ENCODE peak calls at places on chromosomes 13 and 19, in five cellular contexts. One of them, this sample, is unnamed.

GRCh38 chr19:42455621-42456081 is 12.9 kb upstream of the CXCL17 start:
- ATAC-seq in Panc1: no peak
- ATAC-seq in left lung: peak; percentile 83
- ATAC-seq in upper lobe of left lung: peak; percentile 48
- ATAC-seq in upper lobe of right lung: peak; percentile 83
- ATAC-seq in this sample: no peak

GRCh38 chr19:3682741-3683404 is 17.4 kb downstream of the PIP5K1C start:
- ATAC-seq in Panc1: no peak
- ATAC-seq in left lung: no peak
- ATAC-seq in upper lobe of left lung: no peak
- ATAC-seq in upper lobe of right lung: no peak
- ATAC-seq in this sample: peak; percentile 57

GRCh38 chr19:40570313-40571004 is 6.2 kb upstream of the SHKBP1 start:
- ATAC-seq in Panc1: peak; percentile 95
- ATAC-seq in left lung: peak; percentile 98
- ATAC-seq in upper lobe of left lung: peak; percentile 99
- ATAC-seq in upper lobe of right lung: peak; percentile 98
- ATAC-seq in this sample: peak; percentile 94

GRCh38 chr13:33252103-33252502 is 33.5 kb downstream of the STARD13 start:
- ATAC-seq in Panc1: no peak
- ATAC-seq in left lung: no peak
- ATAC-seq in upper lobe of left lung: no peak
- ATAC-seq in upper lobe of right lung: peak; percentile 17
- ATAC-seq in this sample: no peak

GRCh38 chr13:81395368-81395767 is 1054.4 kb upstream of the SPRY2 start:
- ATAC-seq in Panc1: no peak
- ATAC-seq in left lung: no peak
- ATAC-seq in upper lobe of left lung: no peak
- ATAC-seq in upper lobe of right lung: no peak
- ATAC-seq in this sample: no peak

GRCh38 chr13:97492684-97493371 is 58.9 kb downstream of the RAP2A start:
- ATAC-seq in Panc1: no peak
- ATAC-seq in left lung: no peak
- ATAC-seq in upper lobe of left lung: no peak
- ATAC-seq in upper lobe of right lung: no peak
- ATAC-seq in this sample: no peak

GRCh38 chr13:81001828-81002385 is 661.0 kb upstream of the SPRY2 start:
- ATAC-seq in Panc1: no peak
- ATAC-seq in left lung: no peak
- ATAC-seq in upper lobe of left lung: no peak
- ATAC-seq in upper lobe of right lung: no peak
- ATAC-seq in this sample: no peak

GRCh38 chr19:50311723-50312635 is 17.2 kb downstream of the KCNC3 start:
- ATAC-seq in Panc1: peak; percentile 14
- ATAC-seq in left lung: peak; percentile 20
- ATAC-seq in upper lobe of left lung: no peak
- ATAC-seq in upper lobe of right lung: peak; percentile 10
- ATAC-seq in this sample: no peak

GRCh38 chr13:42891591-42891990 is 100.5 kb downstream of the EPSTI1 start:
- ATAC-seq in Panc1: no peak
- ATAC-seq in left lung: no peak
- ATAC-seq in upper lobe of left lung: no peak
- ATAC-seq in upper lobe of right lung: no peak
- ATAC-seq in this sample: no peak

GRCh38 chr13:27644302-27644701 is 22.6 kb downstream of the POLR1D start:
- ATAC-seq in Panc1: no peak
- ATAC-seq in left lung: peak; percentile 66
- ATAC-seq in upper lobe of left lung: no peak
- ATAC-seq in upper lobe of right lung: no peak
- ATAC-seq in this sample: no peak

GRCh38 chr13:45385912-45386311 is 32.3 kb downstream of the SLC25A30 start:
- ATAC-seq in Panc1: no peak
- ATAC-seq in left lung: no peak
- ATAC-seq in upper lobe of left lung: no peak
- ATAC-seq in upper lobe of right lung: no peak
- ATAC-seq in this sample: no peak

GRCh38 chr13:91323349-91323748 is 24.1 kb upstream of the MIR17HG start:
- ATAC-seq in Panc1: no peak
- ATAC-seq in left lung: no peak
- ATAC-seq in upper lobe of left lung: no peak
- ATAC-seq in upper lobe of right lung: no peak
- ATAC-seq in this sample: no peak

GRCh38 chr13:48853381-48854102 is 122.2 kb upstream of the FNDC3A start:
- ATAC-seq in Panc1: no peak
- ATAC-seq in left lung: no peak
- ATAC-seq in upper lobe of left lung: no peak
- ATAC-seq in upper lobe of right lung: no peak
- ATAC-seq in this sample: no peak

GRCh38 chr19:19871932-19872331 is 6.2 kb downstream of the ZNF253 start:
- ATAC-seq in Panc1: no peak
- ATAC-seq in left lung: no peak
- ATAC-seq in upper lobe of left lung: no peak
- ATAC-seq in upper lobe of right lung: no peak
- ATAC-seq in this sample: no peak

GRCh38 chr13:83829800-83830199 is 52.5 kb downstream of the SLITRK1 start:
- ATAC-seq in Panc1: no peak
- ATAC-seq in left lung: no peak
- ATAC-seq in upper lobe of left lung: no peak
- ATAC-seq in upper lobe of right lung: no peak
- ATAC-seq in this sample: no peak

GRCh38 chr19:5155586-5156210 is 184.9 kb downstream of the PTPRS start:
- ATAC-seq in Panc1: no peak
- ATAC-seq in left lung: no peak
- ATAC-seq in upper lobe of left lung: no peak
- ATAC-seq in upper lobe of right lung: no peak
- ATAC-seq in this sample: no peak

GRCh38 chr13:51097353-51098043 is 13.6 kb downstream of the C13orf42 start:
- ATAC-seq in Panc1: no peak
- ATAC-seq in left lung: no peak
- ATAC-seq in upper lobe of left lung: no peak
- ATAC-seq in upper lobe of right lung: no peak
- ATAC-seq in this sample: no peak

GRCh38 chr19:44757057-44757734 is 8.7 kb downstream of the BCL3 start:
- ATAC-seq in Panc1: peak; percentile 12
- ATAC-seq in left lung: no peak
- ATAC-seq in upper lobe of left lung: no peak
- ATAC-seq in upper lobe of right lung: peak; percentile 1
- ATAC-seq in this sample: peak; percentile 60

GRCh38 chr13:103757361-103757760 is 691.1 kb upstream of the SLC10A2 start:
- ATAC-seq in Panc1: no peak
- ATAC-seq in left lung: no peak
- ATAC-seq in upper lobe of left lung: no peak
- ATAC-seq in upper lobe of right lung: no peak
- ATAC-seq in this sample: no peak

GRCh38 chr19:57099199-57099661 is 20.6 kb upstream of the USP29 start:
- ATAC-seq in Panc1: peak; percentile 88
- ATAC-seq in left lung: peak; percentile 87
- ATAC-seq in upper lobe of left lung: peak; percentile 54
- ATAC-seq in upper lobe of right lung: peak; percentile 85
- ATAC-seq in this sample: peak; percentile 46

GRCh38 chr13:102609696-102610095 is 12.9 kb downstream of the TPP2 start:
- ATAC-seq in Panc1: no peak
- ATAC-seq in left lung: no peak
- ATAC-seq in upper lobe of left lung: no peak
- ATAC-seq in upper lobe of right lung: no peak
- ATAC-seq in this sample: no peak

GRCh38 chr13:102191951-102192461 is 209.8 kb downstream of the FGF14 start:
- ATAC-seq in Panc1: no peak
- ATAC-seq in left lung: peak; percentile 41
- ATAC-seq in upper lobe of left lung: no peak
- ATAC-seq in upper lobe of right lung: no peak
- ATAC-seq in this sample: no peak

GRCh38 chr19:51948979-51949378 is 21.7 kb downstream of the ZNF613 start:
- ATAC-seq in Panc1: no peak
- ATAC-seq in left lung: peak; percentile 64
- ATAC-seq in upper lobe of left lung: no peak
- ATAC-seq in upper lobe of right lung: no peak
- ATAC-seq in this sample: no peak

GRCh38 chr13:26531751-26532150 is 25.7 kb upstream of the WASF3 start:
- ATAC-seq in Panc1: no peak
- ATAC-seq in left lung: no peak
- ATAC-seq in upper lobe of left lung: no peak
- ATAC-seq in upper lobe of right lung: no peak
- ATAC-seq in this sample: no peak

GRCh38 chr13:29562762-29563161 is 32.7 kb downstream of the SLC7A1 start:
- ATAC-seq in Panc1: no peak
- ATAC-seq in left lung: no peak
- ATAC-seq in upper lobe of left lung: no peak
- ATAC-seq in upper lobe of right lung: no peak
- ATAC-seq in this sample: no peak

GRCh38 chr13:31538067-31539042 is 201.0 kb upstream of the RXFP2 start:
- ATAC-seq in Panc1: no peak
- ATAC-seq in left lung: peak; percentile 74
- ATAC-seq in upper lobe of left lung: no peak
- ATAC-seq in upper lobe of right lung: peak; percentile 69
- ATAC-seq in this sample: no peak

GRCh38 chr19:47323872-47324271 is 8.1 kb upstream of the C5AR2 start:
- ATAC-seq in Panc1: no peak
- ATAC-seq in left lung: peak; percentile 51
- ATAC-seq in upper lobe of left lung: peak; percentile 20
- ATAC-seq in upper lobe of right lung: peak; percentile 51
- ATAC-seq in this sample: no peak

GRCh38 chr19:40274585-40275544 is 10.3 kb downstream of the AKT2 start:
- ATAC-seq in Panc1: peak; percentile 10
- ATAC-seq in left lung: no peak
- ATAC-seq in upper lobe of left lung: no peak
- ATAC-seq in upper lobe of right lung: peak; percentile 18
- ATAC-seq in this sample: no peak

GRCh38 chr13:51276684-51277083 is 54.5 kb downstream of the FAM124A start:
- ATAC-seq in Panc1: no peak
- ATAC-seq in left lung: no peak
- ATAC-seq in upper lobe of left lung: no peak
- ATAC-seq in upper lobe of right lung: no peak
- ATAC-seq in this sample: peak; percentile 35

GRCh38 chr13:45472171-45472705 is 7.5 kb downstream of the COG3 start:
- ATAC-seq in Panc1: no peak
- ATAC-seq in left lung: no peak
- ATAC-seq in upper lobe of left lung: no peak
- ATAC-seq in upper lobe of right lung: no peak
- ATAC-seq in this sample: no peak

GRCh38 chr13:24617394-24618218 is 62.6 kb upstream of the ATP12A start:
- ATAC-seq in Panc1: no peak
- ATAC-seq in left lung: no peak
- ATAC-seq in upper lobe of left lung: no peak
- ATAC-seq in upper lobe of right lung: no peak
- ATAC-seq in this sample: no peak

GRCh38 chr19:57351867-57352266 is 796 bp downstream of the ZNF304 start:
- ATAC-seq in Panc1: peak; percentile 3
- ATAC-seq in left lung: no peak
- ATAC-seq in upper lobe of left lung: no peak
- ATAC-seq in upper lobe of right lung: no peak
- ATAC-seq in this sample: no peak

GRCh38 chr13:111602874-111603273 is 282.4 kb downstream of the TEX29 start:
- ATAC-seq in Panc1: no peak
- ATAC-seq in left lung: no peak
- ATAC-seq in upper lobe of left lung: no peak
- ATAC-seq in upper lobe of right lung: peak; percentile 16
- ATAC-seq in this sample: no peak
- TF ChIP-seq CTCF in Panc1: no peak
- TF ChIP-seq CTCF in left lung: no peak
- TF ChIP-seq CTCF in upper lobe of left lung: no peak
- TF ChIP-seq CTCF in upper lobe of right lung: no peak
- TF ChIP-seq CTCF in this sample: no peak

DNA sequence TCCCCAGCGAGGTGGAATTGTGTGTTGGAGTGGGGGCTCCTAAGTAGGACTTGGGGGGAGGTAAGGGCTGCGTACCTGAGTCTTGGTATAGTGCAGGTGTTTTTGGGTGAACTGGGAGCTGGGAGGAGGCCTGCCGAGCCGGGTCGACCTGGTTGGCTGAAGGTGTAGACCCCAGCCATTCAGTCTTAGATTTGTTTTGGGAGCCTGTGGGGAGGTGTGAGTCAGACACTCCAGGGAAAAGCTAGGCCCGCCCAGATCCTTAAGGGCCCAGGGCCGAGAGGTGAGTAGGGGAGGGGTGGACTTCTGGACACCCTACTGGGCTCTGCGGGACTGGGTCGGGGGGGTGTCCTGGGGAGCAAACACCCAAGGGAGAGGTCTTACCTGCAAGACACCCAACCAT is 935 bp downstream of the CRB3 start:
- ATAC-seq in Panc1: no peak
- ATAC-seq in left lung: peak; percentile 55
- ATAC-seq in upper lobe of left lung: no peak
- ATAC-seq in upper lobe of right lung: peak; percentile 41
- ATAC-seq in this sample: no peak
- H3K4me3 ChIP-seq in Panc1: no peak overlapping the region
- H3K4me3 ChIP-seq in left lung: peak overlapping the region; percentile 42
- H3K4me3 ChIP-seq in upper lobe of left lung: peak overlapping the region; percentile 51
- H3K4me3 ChIP-seq in upper lobe of right lung: peak overlapping the region; percentile 54
- H3K4me3 ChIP-seq in this sample: no peak overlapping the region

GRCh38 chr19:10911579-10912363 is 16.7 kb downstream of the YIPF2 start:
- ATAC-seq in Panc1: no peak
- ATAC-seq in left lung: no peak
- ATAC-seq in upper lobe of left lung: no peak
- ATAC-seq in upper lobe of right lung: no peak
- ATAC-seq in this sample: no peak

GRCh38 chr19:10912619-10913018 is 15.8 kb downstream of the YIPF2 start:
- ATAC-seq in Panc1: no peak
- ATAC-seq in left lung: no peak
- ATAC-seq in upper lobe of left lung: no peak
- ATAC-seq in upper lobe of right lung: no peak
- ATAC-seq in this sample: no peak

GRCh38 chr19:10916602-10917001 is 11.8 kb downstream of the YIPF2 start:
- ATAC-seq in Panc1: no peak
- ATAC-seq in left lung: no peak
- ATAC-seq in upper lobe of left lung: no peak
- ATAC-seq in upper lobe of right lung: no peak
- ATAC-seq in this sample: no peak

GRCh38 chr19:10915511-10916091 is 12.8 kb downstream of the YIPF2 start:
- ATAC-seq in Panc1: peak; percentile 75
- ATAC-seq in left lung: peak; percentile 20
- ATAC-seq in upper lobe of left lung: no peak
- ATAC-seq in upper lobe of right lung: no peak
- ATAC-seq in this sample: peak; percentile 48

GRCh38 chr19:10913716-10914340 is 14.6 kb downstream of the YIPF2 start:
- ATAC-seq in Panc1: no peak
- ATAC-seq in left lung: no peak
- ATAC-seq in upper lobe of left lung: no peak
- ATAC-seq in upper lobe of right lung: no peak
- ATAC-seq in this sample: no peak
- H3K36me3 ChIP-seq in Panc1: no peaks in the 10 kb centered on the region
- H3K36me3 ChIP-seq in left lung: no peaks in the 10 kb centered on the region
- H3K36me3 ChIP-seq in upper lobe of left lung: peaks cover 9% of the 10 kb centered on the region
- H3K36me3 ChIP-seq in upper lobe of right lung: peaks cover 71% of the 10 kb centered on the region
- H3K36me3 ChIP-seq in this sample: no peaks in the 10 kb centered on the region

GRCh38 chr19:30227661-30228112 is 144.5 kb upstream of the ZNF536 start:
- ATAC-seq in Panc1: peak; percentile 91
- ATAC-seq in left lung: peak; percentile 90
- ATAC-seq in upper lobe of left lung: no peak
- ATAC-seq in upper lobe of right lung: peak; percentile 83
- ATAC-seq in this sample: peak; percentile 74
- TF ChIP-seq CTCF in Panc1: peak; percentile 94
- TF ChIP-seq CTCF in left lung: peak; percentile 53
- TF ChIP-seq CTCF in upper lobe of left lung: peak; percentile 36
- TF ChIP-seq CTCF in upper lobe of right lung: peak; percentile 57
- TF ChIP-seq CTCF in this sample: no peak

This sample was measured in gastroesophageal sphincter.